ENCODE peak calls at places on chromosomes 5 and 9, in nine cellular contexts. D, S, U, V, K, G, A, F and E are unnamed samples.
A peak's percentile ranks its signal among the peaks of the same experiment; 100 is the strongest.

GRCh38 chr5:65831276-65831675 is 95.1 kb upstream of the ERBIN start:
- DNase-seq in D (no peak), S (no peak), U (no peak), V (no peak), K (no peak), G (no peak), A (no peak), F (no peak), E (no peak)

GRCh38 chr5:132765311-132766019 is 11.6 kb downstream of the SEPTIN8 start:
- DNase-seq in D (peak; percentile 53), S (peak; percentile 42), U (no peak), V (no peak), K (no peak), G (no peak), A (no peak), F (no peak), E (no peak)

GRCh38 chr5:172806897-172807672 is 27.0 kb upstream of the ERGIC1 start:
- DNase-seq in D (peak; percentile 86), S (peak; percentile 88), U (peak; percentile 93), V (peak; percentile 87), K (peak; percentile 94), G (peak; percentile 97), A (peak; percentile 77), F (no peak), E (peak; percentile 74)

GRCh38 chr9:136564379-136564988 is 18.6 kb upstream of the NOTCH1 start:
- DNase-seq in D (peak; percentile 78), S (peak; percentile 73), U (no peak), V (peak; percentile 52), K (peak; percentile 40), G (peak; percentile 86), A (no peak), F (no peak), E (no peak)

GRCh38 chr5:168215646-168216045 is 75.8 kb upstream of the WWC1 start:
- DNase-seq in D (no peak), S (no peak), U (no peak), V (no peak), K (no peak), G (no peak), A (no peak), F (no peak), E (no peak)

GRCh38 chr5:148834689-148835088 is 8.3 kb downstream of the ADRB2 start:
- DNase-seq in D (no peak), S (no peak), U (no peak), V (no peak), K (no peak), G (no peak), A (no peak), F (no peak), E (no peak)

GRCh38 chr5:17000296-17000939 is 64.3 kb upstream of the MYO10 start:
- DNase-seq in D (no peak), S (no peak), U (peak; percentile 23), V (peak; percentile 92), K (no peak), G (no peak), A (no peak), F (peak; percentile 83), E (no peak)

GRCh38 chr5:87195104-87195581 is 72.5 kb upstream of the RASA1 start:
- DNase-seq in D (no peak), S (no peak), U (no peak), V (peak; percentile 71), K (no peak), G (no peak), A (no peak), F (no peak), E (no peak)

GRCh38 chr5:107376546-107377276 is 294.0 kb downstream of the EFNA5 start:
- DNase-seq in D (no peak), S (no peak), U (no peak), V (no peak), K (no peak), G (no peak), A (no peak), F (no peak), E (no peak)

GRCh38 chr5:106361905-106362304 is 1308.8 kb downstream of the EFNA5 start:
- DNase-seq in D (no peak), S (no peak), U (no peak), V (no peak), K (no peak), G (no peak), A (no peak), F (no peak), E (no peak)

GRCh38 chr5:43288269-43288831 is 24.9 kb downstream of the HMGCS1 start:
- DNase-seq in D (no peak), S (no peak), U (no peak), V (no peak), K (no peak), G (no peak), A (no peak), F (no peak), E (no peak)

DNA sequence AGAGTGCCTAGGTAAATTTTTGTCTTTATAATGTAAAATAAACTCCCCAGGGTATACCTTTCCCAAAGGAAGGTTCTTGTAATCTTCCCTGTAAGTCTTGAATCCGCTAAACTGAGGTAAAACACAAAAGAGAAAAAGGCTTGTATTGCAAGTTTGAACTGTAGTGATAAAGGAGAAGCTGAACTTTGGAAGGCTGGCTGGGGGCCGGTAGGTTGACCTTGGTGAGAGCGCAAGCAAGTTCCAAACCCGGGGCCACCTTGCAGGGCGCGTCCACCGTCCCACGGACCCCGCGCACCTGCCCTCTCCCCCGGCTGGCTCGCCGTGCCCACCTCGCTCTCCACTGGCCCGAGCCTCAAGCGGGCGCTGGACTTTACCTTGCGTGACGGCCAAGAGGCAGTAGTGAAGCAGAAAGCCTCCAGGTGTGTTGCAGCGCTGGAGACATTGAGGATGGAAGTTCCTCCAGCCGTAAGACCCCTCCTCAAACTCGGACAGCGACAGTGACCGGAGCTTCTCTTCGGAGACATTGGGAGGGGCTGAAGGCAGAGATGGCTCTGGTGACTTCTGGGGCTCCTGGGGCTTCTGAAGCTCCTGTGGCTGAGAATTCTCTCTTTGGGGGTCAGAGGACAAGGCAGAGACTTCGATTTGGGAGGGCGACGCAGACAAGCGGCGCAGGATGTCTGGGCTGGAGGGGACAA is 403 bp downstream of the SLCO4C1 start:
- DNase-seq in D (no peak), S (peak; percentile 10), U (peak; percentile 48), V (no peak), K (peak; percentile 40), G (no peak), A (no peak), F (no peak), E (no peak)
- H3K4me3 ChIP-seq in D (peak overlapping the region; percentile 56), S (peak overlapping the region; percentile 10), U (peak overlapping the region; percentile 59), V (peak overlapping the region; percentile 82), K (peak overlapping the region; percentile 26), G (no peak overlapping the region), A (peak overlapping the region; percentile 18), F (peak overlapping the region; percentile 65), E (peak overlapping the region; percentile 39)

GRCh38 chr5:68708842-68709170 is 385.0 kb upstream of the SLC30A5 start:
- DNase-seq in D (no peak), S (no peak), U (no peak), V (peak; percentile 29), K (no peak), G (no peak), A (no peak), F (no peak), E (no peak)
- H3K4me1 ChIP-seq in D (peaks cover 44% of the 10 kb centered on the region), S (peaks cover 3% of the 10 kb centered on the region), U (peaks cover 9% of the 10 kb centered on the region), V (peaks cover 15% of the 10 kb centered on the region), K (no peaks in the 10 kb centered on the region), G (no peaks in the 10 kb centered on the region), A (no peaks in the 10 kb centered on the region), F (no peaks in the 10 kb centered on the region), E (no peaks in the 10 kb centered on the region)

GRCh38 chr9:106716820-106717219 is 146.1 kb upstream of the ZNF462 start:
- DNase-seq in D (no peak), S (no peak), U (no peak), V (no peak), K (no peak), G (no peak), A (no peak), F (no peak), E (no peak)

GRCh38 chr9:106713206-106713605 is 149.8 kb upstream of the ZNF462 start:
- DNase-seq in D (no peak), S (no peak), U (no peak), V (no peak), K (no peak), G (no peak), A (no peak), F (no peak), E (no peak)

GRCh38 chr9:106722051-106722753 is 140.8 kb upstream of the ZNF462 start:
- DNase-seq in D (no peak), S (no peak), U (no peak), V (no peak), K (no peak), G (no peak), A (no peak), F (no peak), E (no peak)

GRCh38 chr9:106718996-106719395 is 144.0 kb upstream of the ZNF462 start:
- DNase-seq in D (no peak), S (no peak), U (no peak), V (peak; percentile 71), K (no peak), G (no peak), A (no peak), F (no peak), E (no peak)

GRCh38 chr9:106717686-106718085 is 145.3 kb upstream of the ZNF462 start:
- DNase-seq in D (no peak), S (no peak), U (peak; percentile 33), V (peak; percentile 77), K (no peak), G (peak; percentile 60), A (no peak), F (no peak), E (peak; percentile 37)
- H3K4me3 ChIP-seq in D (no peak overlapping the region), S (no peak overlapping the region), U (no peak overlapping the region), V (peak overlapping the region; percentile 26), K (no peak overlapping the region), G (no peak overlapping the region), A (no peak overlapping the region), F (no peak overlapping the region), E (no peak overlapping the region)

GRCh38 chr9:79581794-79582193 is 10.0 kb downstream of the TLE4 start:
- DNase-seq in D (no peak), S (no peak), U (peak; percentile 68), V (peak; percentile 84), K (no peak), G (no peak), A (no peak), F (no peak), E (peak; percentile 18)

GRCh38 chr9:79588488-79588887 is 16.7 kb downstream of the TLE4 start:
- DNase-seq in D (no peak), S (no peak), U (no peak), V (no peak), K (no peak), G (no peak), A (no peak), F (no peak), E (no peak)

GRCh38 chr9:79581388-79581787 is 9.6 kb downstream of the TLE4 start:
- DNase-seq in D (no peak), S (no peak), U (no peak), V (peak; percentile 63), K (no peak), G (no peak), A (no peak), F (no peak), E (no peak)

GRCh38 chr9:79583957-79584654 is 12.3 kb downstream of the TLE4 start:
- DNase-seq in D (peak; percentile 40), S (peak; percentile 22), U (peak; percentile 35), V (no peak), K (no peak), G (peak; percentile 70), A (no peak), F (no peak), E (peak; percentile 42)

DNA sequence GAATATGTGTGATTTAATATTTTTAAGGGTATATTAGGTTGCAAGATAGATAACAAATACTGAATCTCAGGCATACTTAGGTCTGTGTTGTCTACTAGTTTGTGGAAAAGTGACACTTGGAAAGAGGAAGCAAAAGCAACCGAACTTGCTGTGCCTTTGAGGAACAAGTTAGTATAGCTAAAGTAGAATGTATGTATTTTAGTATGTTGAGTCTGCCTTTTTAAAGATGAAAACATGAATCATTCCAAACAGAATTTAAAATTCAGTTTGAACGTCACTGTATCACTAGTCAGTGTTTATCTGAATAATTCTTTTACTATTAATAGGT is 12.9 kb downstream of the TLE4 start:
- DNase-seq in D (no peak), S (no peak), U (no peak), V (no peak), K (no peak), G (no peak), A (no peak), F (no peak), E (no peak)
- H3K4me1 ChIP-seq in D (peaks cover 77% of the 10 kb centered on the region), S (peaks cover 4% of the 10 kb centered on the region), U (peaks cover 30% of the 10 kb centered on the region), V (peaks cover 13% of the 10 kb centered on the region), K (peaks cover 38% of the 10 kb centered on the region), G (peaks cover 10% of the 10 kb centered on the region), A (peaks cover 32% of the 10 kb centered on the region), F (no peaks in the 10 kb centered on the region), E (no peaks in the 10 kb centered on the region)